ENCODE peak calls at places on chromosomes 13 and 19, in four cellular contexts. B is Panc1, D is AG10803, W is amygdala. N is an unnamed sample.

GRCh38 chr13:97856001-97856675 is 97.3 kb upstream of the IPO5 start:
- DNase-seq in B (no peak), D (peak), W (no peak), N (no peak)

GRCh38 chr13:45718992-45719391 is 16.9 kb downstream of the CBY2 start:
- DNase-seq in B (no peak), D (peak), W (no peak), N (no peak)

GRCh38 chr13:72514141-72514540 is 213.3 kb downstream of the MZT1 start:
- DNase-seq in B (no peak), D (no peak), W (no peak), N (no peak)

GRCh38 chr13:28750187-28751045 is 31.6 kb upstream of the SLC46A3 start:
- DNase-seq in B (no peak), D (peak), W (no peak), N (no peak)

GRCh38 chr19:7312816-7313215 is 18.6 kb upstream of the INSR start:
- DNase-seq in B (no peak), D (no peak), W (no peak), N (no peak)

GRCh38 chr13:24692541-24692940 is 12.3 kb downstream of the ATP12A start:
- DNase-seq in B (no peak), D (peak), W (no peak), N (no peak)

GRCh38 chr13:26255717-26256277 is 1.9 kb downstream of the CDK8 start:
- DNase-seq in B (no peak), D (no peak), W (no peak), N (no peak)

GRCh38 chr19:49393871-49394270 is 5.8 kb downstream of the KASH5 start:
- DNase-seq in B (no peak), D (no peak), W (no peak), N (no peak)

GRCh38 chr19:14972676-14973075 is 7.0 kb downstream of the SLC1A6 start:
- DNase-seq in B (no peak), D (no peak), W (no peak), N (no peak)

GRCh38 chr13:72151241-72151640 is 284.2 kb upstream of the DACH1 start:
- DNase-seq in B (no peak), D (peak), W (no peak), N (no peak)

GRCh38 chr13:35817642-35818576 is 313.3 kb downstream of the DCLK1 start:
- DNase-seq in B (no peak), D (peak), W (no peak), N (no peak)